ENCODE peak calls at places on chromosomes 2 and 18, in six cellular contexts. Z, L, S, N, Y and E are unnamed samples.

GRCh38 chr2:70029814-70030409 is 57.4 kb upstream of the PCBP1 start:
- DNase-seq in Z (no peak), L (no peak), S (peak; percentile 45), N (peak; percentile 54), Y (no peak), E (no peak)

GRCh38 chr18:21141678-21142422 is 30.2 kb upstream of the ROCK1 start:
- DNase-seq in Z (no peak), L (no peak), S (no peak), N (no peak), Y (no peak), E (no peak)

GRCh38 chr2:44055664-44056063 is 59.9 kb upstream of the LRPPRC start:
- DNase-seq in Z (no peak), L (no peak), S (no peak), N (no peak), Y (no peak), E (no peak)

GRCh38 chr18:9204659-9205058 is 68.1 kb downstream of the ANKRD12 start:
- DNase-seq in Z (no peak), L (no peak), S (no peak), N (no peak), Y (no peak), E (no peak)

GRCh38 chr2:173991857-173992588 is 26.9 kb upstream of the SP3 start:
- DNase-seq in Z (peak; percentile 40), L (no peak), S (peak; percentile 33), N (peak; percentile 83), Y (peak; percentile 74), E (no peak)

GRCh38 chr2:233413529-233414272 is 59.4 kb downstream of the DGKD start:
- DNase-seq in Z (peak; percentile 93), L (no peak), S (no peak), N (peak; percentile 64), Y (peak; percentile 74), E (peak; percentile 67)

GRCh38 chr2:40016151-40016885 is 237.3 kb upstream of the THUMPD2 start:
- DNase-seq in Z (no peak), L (no peak), S (no peak), N (no peak), Y (no peak), E (no peak)

GRCh38 chr2:182446087-182446486 is 19.3 kb upstream of the PDE1A start:
- DNase-seq in Z (no peak), L (no peak), S (no peak), N (no peak), Y (no peak), E (no peak)

GRCh38 chr2:203804070-203804469 is 63.5 kb upstream of the CTLA4 start:
- DNase-seq in Z (no peak), L (no peak), S (no peak), N (no peak), Y (no peak), E (no peak)

GRCh38 chr2:129728251-129728972 is 251.1 kb upstream of the RAB6C start:
- DNase-seq in Z (no peak), L (no peak), S (no peak), N (no peak), Y (no peak), E (no peak)

GRCh38 chr2:217335341-217335966 is 475.6 kb upstream of the TNP1 start:
- DNase-seq in Z (no peak), L (no peak), S (no peak), N (no peak), Y (no peak), E (no peak)

GRCh38 chr2:140696449-140696848 is 1434.4 kb downstream of the LRP1B start:
- DNase-seq in Z (no peak), L (no peak), S (no peak), N (no peak), Y (no peak), E (no peak)

GRCh38 chr2:169798397-169798717 is 314 bp upstream of the SSB start:
- DNase-seq in Z (no peak), L (no peak), S (no peak), N (no peak), Y (no peak), E (no peak)

GRCh38 chr2:15677141-15677911 is 85.7 kb downstream of the DDX1 start:
- DNase-seq in Z (no peak), L (no peak), S (no peak), N (no peak), Y (no peak), E (no peak)

GRCh38 chr2:16176971-16177480 is 236.7 kb downstream of the MYCN start:
- DNase-seq in Z (no peak), L (no peak), S (no peak), N (no peak), Y (no peak), E (no peak)

GRCh38 chr18:55248497-55248896 is 289.2 kb upstream of the CCDC68 start:
- DNase-seq in Z (no peak), L (no peak), S (no peak), N (no peak), Y (no peak), E (no peak)

GRCh38 chr2:235966396-235966795 is 201.8 kb downstream of the GBX2 start:
- DNase-seq in Z (no peak), L (no peak), S (no peak), N (no peak), Y (no peak), E (no peak)

GRCh38 chr2:231392431-231393148 is 2.9 kb upstream of the B3GNT7 start:
- DNase-seq in Z (no peak), L (no peak), S (no peak), N (no peak), Y (no peak), E (no peak)

GRCh38 chr2:11938196-11938595 is 191.8 kb downstream of the LPIN1 start:
- DNase-seq in Z (no peak), L (no peak), S (peak; percentile 41), N (peak; percentile 84), Y (peak; percentile 78), E (no peak)

GRCh38 chr2:111687911-111688310 is 196.1 kb downstream of the ANAPC1 start:
- DNase-seq in Z (no peak), L (no peak), S (no peak), N (no peak), Y (no peak), E (no peak)

GRCh38 chr2:237749002-237749401 is 49.6 kb upstream of the RBM44 start:
- DNase-seq in Z (no peak), L (no peak), S (no peak), N (no peak), Y (no peak), E (no peak)

GRCh38 chr2:42876280-42876840 is 84.0 kb upstream of the HAAO start:
- DNase-seq in Z (no peak), L (no peak), S (no peak), N (no peak), Y (no peak), E (no peak)

GRCh38 chr2:125745514-125745913 is 910.4 kb upstream of the GYPC start:
- DNase-seq in Z (peak; percentile 15), L (no peak), S (peak; percentile 37), N (no peak), Y (no peak), E (no peak)

GRCh38 chr2:67054725-67055124 is 342.4 kb upstream of the ETAA1 start:
- DNase-seq in Z (no peak), L (no peak), S (no peak), N (no peak), Y (no peak), E (no peak)

GRCh38 chr2:26297061-26297460 is 48.9 kb upstream of the SELENOI start:
- DNase-seq in Z (no peak), L (no peak), S (no peak), N (no peak), Y (no peak), E (no peak)

GRCh38 chr2:60558536-60558935 is 5.1 kb upstream of the BCL11A start:
- DNase-seq in Z (no peak), L (no peak), S (no peak), N (no peak), Y (no peak), E (no peak)

DNA sequence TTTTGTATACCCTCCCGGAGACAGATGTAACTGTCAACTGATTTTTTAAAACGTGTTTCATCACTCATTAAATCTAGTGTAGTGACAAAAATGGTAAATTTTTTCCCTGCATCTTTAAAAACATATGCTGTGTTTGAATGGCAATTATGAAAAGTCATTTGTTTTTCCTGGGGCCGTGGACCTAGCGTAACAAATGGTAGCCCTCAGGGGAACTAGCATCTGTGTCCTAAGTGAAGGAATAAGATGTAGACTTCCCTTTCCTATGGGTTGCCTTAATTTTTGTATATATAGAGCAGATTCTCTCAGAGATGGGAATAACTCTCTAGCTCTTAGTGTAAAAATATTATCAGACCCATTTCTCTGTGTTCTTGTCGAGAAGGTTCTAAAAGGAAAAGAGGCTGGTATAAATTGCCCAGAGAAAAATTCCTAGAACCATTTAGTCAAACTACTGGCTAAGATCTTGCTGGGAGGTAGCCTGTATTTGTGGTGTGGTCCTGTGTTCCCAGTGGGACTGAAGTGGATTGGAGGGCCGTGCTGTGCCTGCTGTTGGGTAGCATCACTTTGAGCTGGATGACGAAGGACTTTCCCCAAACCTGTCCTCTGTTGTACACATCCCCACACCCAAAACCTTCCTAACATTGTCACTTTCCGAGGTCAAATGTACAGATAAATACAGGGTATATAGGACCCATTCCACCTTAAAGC is 85.8 kb downstream of the LIMS1 start:
- DNase-seq in Z (no peak), L (no peak), S (no peak), N (no peak), Y (no peak), E (no peak)
- H3K27ac ChIP-seq in Z (no peak overlapping the region), L (peak overlapping the region; percentile 78), S (peak overlapping the region; percentile 59), N (peak overlapping the region; percentile 32), Y (no peak overlapping the region), E (peak overlapping the region; percentile 41)

GRCh38 chr2:234802845-234803171 is 149.0 kb upstream of the SH3BP4 start:
- DNase-seq in Z (no peak), L (no peak), S (no peak), N (no peak), Y (no peak), E (no peak)
- H3K9me3 ChIP-seq in Z (no peaks in the 10 kb centered on the region), L (no peaks in the 10 kb centered on the region), S (no peaks in the 10 kb centered on the region), N (peaks cover 25% of the 10 kb centered on the region), Y (peaks cover 6% of the 10 kb centered on the region), E (no peaks in the 10 kb centered on the region)

DNA sequence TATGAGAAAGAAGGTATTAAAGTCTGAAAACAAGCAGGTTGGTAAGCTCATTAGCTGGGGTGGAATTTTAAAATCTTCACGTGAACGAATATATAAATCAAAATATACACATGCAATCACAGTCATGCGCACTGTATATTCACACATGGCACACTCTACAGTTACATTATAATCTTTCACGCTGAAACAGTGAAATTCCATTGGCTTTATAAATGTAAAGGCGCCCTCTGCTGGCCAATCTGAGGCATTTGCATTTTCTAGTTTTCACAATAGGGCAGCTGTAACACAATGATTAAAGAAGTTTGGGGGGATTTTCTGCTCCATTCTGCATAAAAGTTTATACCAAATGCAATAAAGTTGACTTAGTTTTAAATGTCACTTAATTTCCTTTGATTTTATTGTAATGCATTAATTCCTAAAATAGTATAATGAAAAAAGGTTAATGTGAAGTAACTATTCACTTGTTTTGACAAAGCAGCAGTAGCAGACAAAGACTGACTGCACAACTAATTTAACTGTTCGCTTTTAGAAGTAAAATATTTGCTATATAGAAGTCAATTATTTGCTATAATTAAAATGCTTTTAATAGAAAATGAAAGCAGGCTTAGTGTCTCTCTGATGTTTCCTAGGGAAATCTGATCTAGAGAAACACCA is 17.2 kb downstream of the IFIH1 start:
- DNase-seq in Z (peak; percentile 9), L (peak; percentile 52), S (peak; percentile 44), N (no peak), Y (no peak), E (peak; percentile 41)
- H3K4me3 ChIP-seq in Z (no peak overlapping the region), L (no peak overlapping the region), S (no peak overlapping the region), N (no peak overlapping the region), Y (no peak overlapping the region), E (no peak overlapping the region)

DNA sequence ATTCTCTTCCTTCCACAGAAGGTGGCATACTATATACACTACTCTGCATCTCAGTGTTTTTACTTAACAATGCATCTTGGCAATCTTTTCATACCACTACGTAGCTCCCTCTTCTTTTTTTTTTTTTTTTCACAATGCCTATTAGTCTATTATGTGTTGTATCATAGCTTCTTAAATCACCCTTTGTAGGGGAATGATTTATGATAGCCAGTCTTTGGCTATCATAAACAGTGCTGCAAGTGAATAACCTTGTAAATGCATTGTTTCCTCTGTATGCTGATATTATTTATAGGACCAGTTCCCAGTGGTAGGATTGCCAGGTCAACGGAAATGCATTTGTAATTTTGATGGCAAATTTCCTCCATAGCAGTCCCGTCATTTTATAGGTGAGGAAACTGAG is 204.3 kb downstream of the BABAM2 start:
- DNase-seq in Z (no peak), L (no peak), S (no peak), N (no peak), Y (no peak), E (no peak)
- H3K27ac ChIP-seq in Z (no peak overlapping the region), L (no peak overlapping the region), S (no peak overlapping the region), N (no peak overlapping the region), Y (no peak overlapping the region), E (no peak overlapping the region)